ENCODE peak calls at places on chromosomes 13 and 19, in eight cellular contexts. One of them, this sample, is unnamed.

GRCh38 chr13:95050800-95051620 is 250.2 kb downstream of the ABCC4 start:
- ATAC-seq in upper lobe of right lung: no peak
- ATAC-seq in heart left ventricle: no peak
- ATAC-seq in aorta: no peak
- ATAC-seq in naive thymus-derived CD4-positive, alpha-beta T cell: no peak
- ATAC-seq in Panc1: no peak
- ATAC-seq in CD4-positive, alpha-beta T cell: no peak
- ATAC-seq in T-cell: no peak
- ATAC-seq in this sample: no peak

GRCh38 chr19:46131485-46132143 is 7.1 kb upstream of the IGFL3 start:
- ATAC-seq in CD4-positive, alpha-beta T cell: no peak
- ATAC-seq in Panc1: no peak
- ATAC-seq in T-cell: no peak
- ATAC-seq in upper lobe of right lung: no peak
- ATAC-seq in naive thymus-derived CD4-positive, alpha-beta T cell: no peak
- ATAC-seq in aorta: no peak
- ATAC-seq in heart left ventricle: no peak
- ATAC-seq in this sample: no peak

GRCh38 chr19:45470147-45471081 is 2.6 kb downstream of the FOSB start:
- ATAC-seq in CD4-positive, alpha-beta T cell: no peak
- ATAC-seq in upper lobe of right lung: no peak
- ATAC-seq in Panc1: peak
- ATAC-seq in T-cell: no peak
- ATAC-seq in naive thymus-derived CD4-positive, alpha-beta T cell: no peak
- ATAC-seq in heart left ventricle: no peak
- ATAC-seq in aorta: peak
- ATAC-seq in this sample: peak

GRCh38 chr13:49443327-49443688 is 556 bp downstream of the CAB39L start:
- ATAC-seq in upper lobe of right lung: no peak
- ATAC-seq in Panc1: no peak
- ATAC-seq in heart left ventricle: peak
- ATAC-seq in aorta: no peak
- ATAC-seq in naive thymus-derived CD4-positive, alpha-beta T cell: no peak
- ATAC-seq in T-cell: no peak
- ATAC-seq in CD4-positive, alpha-beta T cell: no peak
- ATAC-seq in this sample: peak

GRCh38 chr13:99859178-99860177 is 112.1 kb downstream of the ZIC5 start:
- ATAC-seq in upper lobe of right lung: no peak
- ATAC-seq in CD4-positive, alpha-beta T cell: no peak
- ATAC-seq in T-cell: no peak
- ATAC-seq in Panc1: no peak
- ATAC-seq in aorta: no peak
- ATAC-seq in naive thymus-derived CD4-positive, alpha-beta T cell: peak
- ATAC-seq in heart left ventricle: no peak
- ATAC-seq in this sample: no peak

GRCh38 chr19:46181386-46181774 is 33.3 kb downstream of the IGFL2 start:
- ATAC-seq in aorta: no peak
- ATAC-seq in heart left ventricle: no peak
- ATAC-seq in upper lobe of right lung: no peak
- ATAC-seq in T-cell: no peak
- ATAC-seq in CD4-positive, alpha-beta T cell: no peak
- ATAC-seq in naive thymus-derived CD4-positive, alpha-beta T cell: peak
- ATAC-seq in Panc1: no peak
- ATAC-seq in this sample: peak

GRCh38 chr13:44413095-44413494 is 39.5 kb downstream of the SERP2 start:
- ATAC-seq in naive thymus-derived CD4-positive, alpha-beta T cell: no peak
- ATAC-seq in aorta: no peak
- ATAC-seq in heart left ventricle: no peak
- ATAC-seq in CD4-positive, alpha-beta T cell: no peak
- ATAC-seq in upper lobe of right lung: no peak
- ATAC-seq in T-cell: no peak
- ATAC-seq in Panc1: no peak
- ATAC-seq in this sample: no peak

GRCh38 chr19:56403261-56403660 is 871 bp upstream of the ZNF583 start:
- ATAC-seq in T-cell: no peak
- ATAC-seq in Panc1: no peak
- ATAC-seq in upper lobe of right lung: no peak
- ATAC-seq in CD4-positive, alpha-beta T cell: no peak
- ATAC-seq in aorta: no peak
- ATAC-seq in heart left ventricle: no peak
- ATAC-seq in naive thymus-derived CD4-positive, alpha-beta T cell: no peak
- ATAC-seq in this sample: no peak

GRCh38 chr19:15195987-15196682 is 4.7 kb downstream of the NOTCH3 start:
- ATAC-seq in Panc1: no peak
- ATAC-seq in CD4-positive, alpha-beta T cell: no peak
- ATAC-seq in aorta: peak
- ATAC-seq in T-cell: no peak
- ATAC-seq in heart left ventricle: no peak
- ATAC-seq in upper lobe of right lung: peak
- ATAC-seq in naive thymus-derived CD4-positive, alpha-beta T cell: no peak
- ATAC-seq in this sample: no peak

GRCh38 chr19:21603431-21604153 is 98.2 kb downstream of the ZNF429 start:
- ATAC-seq in Panc1: peak
- ATAC-seq in CD4-positive, alpha-beta T cell: no peak
- ATAC-seq in T-cell: peak
- ATAC-seq in heart left ventricle: peak
- ATAC-seq in upper lobe of right lung: peak
- ATAC-seq in naive thymus-derived CD4-positive, alpha-beta T cell: no peak
- ATAC-seq in aorta: peak
- ATAC-seq in this sample: peak

GRCh38 chr19:49492573-49493411 is 3.4 kb upstream of the RPS11 start:
- ATAC-seq in CD4-positive, alpha-beta T cell: no peak
- ATAC-seq in aorta: no peak
- ATAC-seq in heart left ventricle: no peak
- ATAC-seq in T-cell: no peak
- ATAC-seq in upper lobe of right lung: no peak
- ATAC-seq in naive thymus-derived CD4-positive, alpha-beta T cell: no peak
- ATAC-seq in Panc1: peak
- ATAC-seq in this sample: no peak

GRCh38 chr13:24650157-24650556 is 30.1 kb upstream of the ATP12A start:
- ATAC-seq in aorta: peak
- ATAC-seq in upper lobe of right lung: no peak
- ATAC-seq in Panc1: no peak
- ATAC-seq in heart left ventricle: no peak
- ATAC-seq in T-cell: no peak
- ATAC-seq in naive thymus-derived CD4-positive, alpha-beta T cell: no peak
- ATAC-seq in CD4-positive, alpha-beta T cell: no peak
- ATAC-seq in this sample: peak

GRCh38 chr19:51691122-51692064 is 1.7 kb upstream of the SPACA6 start:
- ATAC-seq in heart left ventricle: no peak
- ATAC-seq in Panc1: no peak
- ATAC-seq in T-cell: no peak
- ATAC-seq in CD4-positive, alpha-beta T cell: no peak
- ATAC-seq in upper lobe of right lung: no peak
- ATAC-seq in naive thymus-derived CD4-positive, alpha-beta T cell: no peak
- ATAC-seq in aorta: no peak
- ATAC-seq in this sample: peak

GRCh38 chr13:44497801-44498200 is 78.3 kb downstream of the TSC22D1 start:
- ATAC-seq in upper lobe of right lung: no peak
- ATAC-seq in aorta: no peak
- ATAC-seq in heart left ventricle: no peak
- ATAC-seq in CD4-positive, alpha-beta T cell: no peak
- ATAC-seq in naive thymus-derived CD4-positive, alpha-beta T cell: no peak
- ATAC-seq in Panc1: no peak
- ATAC-seq in T-cell: no peak
- ATAC-seq in this sample: no peak

GRCh38 chr19:17469092-17469370 is 1.3 kb upstream of the SLC27A1 start:
- ATAC-seq in naive thymus-derived CD4-positive, alpha-beta T cell: no peak
- ATAC-seq in heart left ventricle: no peak
- ATAC-seq in CD4-positive, alpha-beta T cell: no peak
- ATAC-seq in T-cell: no peak
- ATAC-seq in Panc1: no peak
- ATAC-seq in upper lobe of right lung: no peak
- ATAC-seq in aorta: no peak
- ATAC-seq in this sample: no peak

GRCh38 chr19:8403820-8404109 is 9.3 kb upstream of the MARCHF2 start:
- ATAC-seq in aorta: no peak
- ATAC-seq in T-cell: no peak
- ATAC-seq in heart left ventricle: no peak
- ATAC-seq in upper lobe of right lung: no peak
- ATAC-seq in Panc1: no peak
- ATAC-seq in naive thymus-derived CD4-positive, alpha-beta T cell: no peak
- ATAC-seq in CD4-positive, alpha-beta T cell: no peak
- ATAC-seq in this sample: no peak

GRCh38 chr13:99970761-99971575 is 599 bp downstream of the ZIC5 start:
- ATAC-seq in upper lobe of right lung: peak
- ATAC-seq in aorta: no peak
- ATAC-seq in heart left ventricle: no peak
- ATAC-seq in T-cell: peak
- ATAC-seq in naive thymus-derived CD4-positive, alpha-beta T cell: no peak
- ATAC-seq in CD4-positive, alpha-beta T cell: peak
- ATAC-seq in Panc1: peak
- ATAC-seq in this sample: peak

GRCh38 chr19:47512183-47512947 is 2.5 kb downstream of the NAPA start:
- ATAC-seq in Panc1: no peak
- ATAC-seq in upper lobe of right lung: no peak
- ATAC-seq in heart left ventricle: no peak
- ATAC-seq in naive thymus-derived CD4-positive, alpha-beta T cell: no peak
- ATAC-seq in T-cell: no peak
- ATAC-seq in CD4-positive, alpha-beta T cell: no peak
- ATAC-seq in aorta: no peak
- ATAC-seq in this sample: no peak

GRCh38 chr13:63393112-63393511 is 1977.5 kb upstream of the PCDH20 start:
- ATAC-seq in T-cell: no peak
- ATAC-seq in naive thymus-derived CD4-positive, alpha-beta T cell: no peak
- ATAC-seq in Panc1: no peak
- ATAC-seq in heart left ventricle: no peak
- ATAC-seq in upper lobe of right lung: no peak
- ATAC-seq in CD4-positive, alpha-beta T cell: no peak
- ATAC-seq in aorta: no peak
- ATAC-seq in this sample: no peak

GRCh38 chr19:2488405-2488941 is 12.5 kb downstream of the GADD45B start:
- ATAC-seq in Panc1: no peak
- ATAC-seq in heart left ventricle: peak
- ATAC-seq in upper lobe of right lung: peak
- ATAC-seq in CD4-positive, alpha-beta T cell: no peak
- ATAC-seq in aorta: peak
- ATAC-seq in T-cell: peak
- ATAC-seq in naive thymus-derived CD4-positive, alpha-beta T cell: peak
- ATAC-seq in this sample: peak

GRCh38 chr19:2546128-2547032 is 70.5 kb downstream of the GADD45B start:
- ATAC-seq in T-cell: no peak
- ATAC-seq in aorta: peak
- ATAC-seq in upper lobe of right lung: peak
- ATAC-seq in naive thymus-derived CD4-positive, alpha-beta T cell: peak
- ATAC-seq in Panc1: peak
- ATAC-seq in CD4-positive, alpha-beta T cell: no peak
- ATAC-seq in heart left ventricle: peak
- ATAC-seq in this sample: no peak

GRCh38 chr13:45544520-45544919 is 71.0 kb downstream of the ERICH6B start:
- ATAC-seq in CD4-positive, alpha-beta T cell: no peak
- ATAC-seq in naive thymus-derived CD4-positive, alpha-beta T cell: no peak
- ATAC-seq in Panc1: no peak
- ATAC-seq in heart left ventricle: no peak
- ATAC-seq in T-cell: no peak
- ATAC-seq in aorta: no peak
- ATAC-seq in upper lobe of right lung: peak
- ATAC-seq in this sample: no peak

GRCh38 chr13:30017880-30018279 is 167.5 kb upstream of the UBL3 start:
- ATAC-seq in aorta: no peak
- ATAC-seq in heart left ventricle: no peak
- ATAC-seq in T-cell: no peak
- ATAC-seq in upper lobe of right lung: no peak
- ATAC-seq in CD4-positive, alpha-beta T cell: no peak
- ATAC-seq in naive thymus-derived CD4-positive, alpha-beta T cell: no peak
- ATAC-seq in Panc1: no peak
- ATAC-seq in this sample: no peak

GRCh38 chr13:54387607-54388006 is 1359.0 kb downstream of the OLFM4 start:
- ATAC-seq in Panc1: no peak
- ATAC-seq in aorta: no peak
- ATAC-seq in T-cell: no peak
- ATAC-seq in naive thymus-derived CD4-positive, alpha-beta T cell: no peak
- ATAC-seq in CD4-positive, alpha-beta T cell: no peak
- ATAC-seq in upper lobe of right lung: no peak
- ATAC-seq in heart left ventricle: no peak
- ATAC-seq in this sample: no peak

GRCh38 chr19:1700733-1701663 is 48.6 kb upstream of the TCF3 start:
- ATAC-seq in aorta: no peak
- ATAC-seq in Panc1: peak
- ATAC-seq in heart left ventricle: no peak
- ATAC-seq in T-cell: peak
- ATAC-seq in upper lobe of right lung: no peak
- ATAC-seq in CD4-positive, alpha-beta T cell: no peak
- ATAC-seq in naive thymus-derived CD4-positive, alpha-beta T cell: no peak
- ATAC-seq in this sample: peak

GRCh38 chr19:590396-590745 is 690 bp downstream of the HCN2 start:
- ATAC-seq in naive thymus-derived CD4-positive, alpha-beta T cell: peak
- ATAC-seq in Panc1: peak
- ATAC-seq in CD4-positive, alpha-beta T cell: peak
- ATAC-seq in upper lobe of right lung: no peak
- ATAC-seq in T-cell: peak
- ATAC-seq in heart left ventricle: no peak
- ATAC-seq in aorta: no peak
- ATAC-seq in this sample: no peak

GRCh38 chr13:21012841-21013681 is 48.3 kb downstream of the LATS2 start:
- ATAC-seq in upper lobe of right lung: no peak
- ATAC-seq in heart left ventricle: peak
- ATAC-seq in CD4-positive, alpha-beta T cell: no peak
- ATAC-seq in T-cell: no peak
- ATAC-seq in Panc1: no peak
- ATAC-seq in aorta: peak
- ATAC-seq in naive thymus-derived CD4-positive, alpha-beta T cell: no peak
- ATAC-seq in this sample: peak

GRCh38 chr19:38734426-38735256 is 9.6 kb downstream of the CAPN12 start:
- ATAC-seq in aorta: no peak
- ATAC-seq in CD4-positive, alpha-beta T cell: peak
- ATAC-seq in naive thymus-derived CD4-positive, alpha-beta T cell: peak
- ATAC-seq in heart left ventricle: peak
- ATAC-seq in upper lobe of right lung: peak
- ATAC-seq in Panc1: peak
- ATAC-seq in T-cell: peak
- ATAC-seq in this sample: peak

GRCh38 chr19:27759896-27760295 is 1453.1 kb downstream of the UQCRFS1 start:
- ATAC-seq in aorta: no peak
- ATAC-seq in CD4-positive, alpha-beta T cell: no peak
- ATAC-seq in heart left ventricle: peak
- ATAC-seq in upper lobe of right lung: no peak
- ATAC-seq in Panc1: no peak
- ATAC-seq in T-cell: no peak
- ATAC-seq in naive thymus-derived CD4-positive, alpha-beta T cell: no peak
- ATAC-seq in this sample: no peak

GRCh38 chr19:3135961-3136683 is at the start of gene GNA15:
- ATAC-seq in Panc1: peak
- ATAC-seq in naive thymus-derived CD4-positive, alpha-beta T cell: peak
- ATAC-seq in heart left ventricle: peak
- ATAC-seq in aorta: peak
- ATAC-seq in upper lobe of right lung: peak
- ATAC-seq in T-cell: peak
- ATAC-seq in CD4-positive, alpha-beta T cell: peak
- ATAC-seq in this sample: no peak

This sample was measured in SK-N-SH treated with all-trans-retinoic acid at 6 μM for 48 hours.